ENCODE peak calls at places on chromosome 14, in eight cellular contexts. Y is pancreas, Z is heart left ventricle, N is tibial artery, F is cardiac muscle cell, D is stomach, R is upper lobe of right lung, U is brain microvascular endothelial cell. L is an unnamed sample.

GRCh38 chr14:72513346-72513745 is 380.6 kb downstream of the DPF3 start:
- DNase-seq in D (no peak), Y (no peak), U (no peak), R (no peak), Z (no peak), N (no peak), F (no peak), L (no peak)

GRCh38 chr14:66508846-66509621 is 1.1 kb downstream of the GPHN start:
- DNase-seq in R (peak; percentile 73), U (peak; percentile 25), D (no peak), Z (peak; percentile 28), F (peak; percentile 25), Y (peak; percentile 83), N (peak; percentile 27), L (no peak)

GRCh38 chr14:102622262-102622885 is 29.9 kb downstream of the RCOR1 start:
- DNase-seq in U (no peak), N (no peak), F (peak; percentile 38), D (no peak), Z (peak; percentile 16), Y (no peak), R (no peak), L (no peak)

GRCh38 chr14:73764881-73765280 is 50.7 kb upstream of the PNMA1 start:
- DNase-seq in F (peak; percentile 63), Y (peak; percentile 81), R (peak; percentile 78), D (peak; percentile 83), N (peak; percentile 81), Z (peak; percentile 82), U (no peak), L (no peak)

GRCh38 chr14:28057286-28058011 is 709.1 kb upstream of the FOXG1 start:
- DNase-seq in U (no peak), R (no peak), Z (no peak), F (no peak), Y (no peak), D (no peak), N (no peak), L (no peak)

GRCh38 chr14:59100203-59100602 is 88.3 kb upstream of the DAAM1 start:
- DNase-seq in D (no peak), Y (no peak), U (no peak), F (no peak), N (no peak), R (no peak), Z (no peak), L (no peak)

GRCh38 chr14:83129503-83129902 is 1595.8 kb upstream of the SEL1L start:
- DNase-seq in Y (no peak), Z (no peak), R (no peak), D (no peak), U (no peak), N (no peak), F (no peak), L (no peak)

GRCh38 chr14:101233861-101234587 is 327.3 kb upstream of the DIO3 start:
- DNase-seq in R (no peak), F (no peak), Z (no peak), U (no peak), N (no peak), D (no peak), Y (no peak), L (no peak)

GRCh38 chr14:20400965-20401593 is 12.2 kb downstream of the TEP1 start:
- DNase-seq in Z (no peak), F (no peak), N (no peak), R (no peak), Y (no peak), U (no peak), D (no peak), L (no peak)

GRCh38 chr14:103008768-103009342 is 48.5 kb downstream of the CDC42BPB start:
- DNase-seq in N (no peak), Z (no peak), Y (no peak), F (peak; percentile 58), U (peak; percentile 55), D (peak; percentile 55), R (peak; percentile 52), L (no peak)

GRCh38 chr14:51219473-51220448 is 20.3 kb upstream of the TMX1 start:
- DNase-seq in D (no peak), U (peak; percentile 29), N (no peak), Z (no peak), Y (no peak), F (peak; percentile 65), R (no peak), L (peak; percentile 19)

GRCh38 chr14:100212476-100213333 is 26.2 kb upstream of the YY1 start:
- DNase-seq in F (no peak), Y (no peak), D (no peak), U (no peak), N (no peak), R (no peak), Z (no peak), L (no peak)
- H3K4me3 ChIP-seq in F (no peak overlapping the region), Y (no peak overlapping the region), D (no peak overlapping the region), U (no peak overlapping the region), N (no peak overlapping the region), R (no peak overlapping the region), Z (no peak overlapping the region), L (no peak overlapping the region)

GRCh38 chr14:21861153-21861552 is 187.5 kb upstream of the OR4E1 start:
- DNase-seq in Z (no peak), F (no peak), R (no peak), U (no peak), N (no peak), D (no peak), Y (no peak), L (no peak)

GRCh38 chr14:21863289-21863688 is 189.7 kb upstream of the OR4E1 start:
- DNase-seq in U (no peak), D (no peak), Y (no peak), R (no peak), Z (no peak), F (no peak), N (no peak), L (no peak)

DNA sequence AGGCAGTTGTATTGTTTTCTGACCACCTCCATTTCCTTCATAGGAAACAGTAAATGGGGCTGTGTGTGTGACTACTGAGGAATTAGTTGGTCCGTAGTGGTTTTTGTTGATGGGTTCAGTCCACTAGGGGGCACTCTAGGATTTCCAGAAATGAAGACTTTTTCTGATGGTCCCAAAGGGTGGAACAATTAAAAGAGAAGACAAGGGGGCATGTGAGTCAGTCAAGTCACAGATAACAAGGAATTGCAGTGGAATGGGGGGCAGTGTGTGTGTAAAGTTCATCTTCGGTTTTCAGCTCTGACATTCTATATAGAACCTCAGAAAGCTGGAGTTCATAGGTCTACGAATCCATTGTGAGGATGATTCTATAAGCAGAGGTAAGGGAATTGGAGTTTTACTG is 186.6 kb upstream of the OR4E1 start:
- DNase-seq in D (no peak), N (no peak), Z (no peak), Y (no peak), F (peak; percentile 30), R (no peak), U (peak; percentile 55), L (no peak)
- TF ChIP-seq CTCF in D (no peak), N (no peak), Z (no peak), Y (no peak), F (peak; percentile 53), R (peak; percentile 49), U (peak; percentile 66), L (peak; percentile 21)

GRCh38 chr14:99512110-99512449 is 30.9 kb downstream of the CCNK start:
- DNase-seq in N (no peak), F (no peak), Y (no peak), D (no peak), R (no peak), Z (no peak), U (no peak), L (no peak)

GRCh38 chr14:99514552-99515300 is 33.5 kb downstream of the CCNK start:
- DNase-seq in D (no peak), Y (peak; percentile 74), F (no peak), N (no peak), R (no peak), U (no peak), Z (no peak), L (peak; percentile 3)

GRCh38 chr14:99513946-99514551 is 32.8 kb downstream of the CCNK start:
- DNase-seq in D (peak; percentile 21), Z (no peak), N (no peak), F (no peak), Y (peak; percentile 76), U (no peak), R (no peak), L (peak; percentile 39)

GRCh38 chr14:99512571-99513182 is 31.5 kb downstream of the CCNK start:
- DNase-seq in D (no peak), U (no peak), R (no peak), Z (no peak), F (no peak), N (no peak), Y (no peak), L (no peak)

GRCh38 chr14:99513183-99513694 is 32.0 kb downstream of the CCNK start:
- DNase-seq in Z (no peak), D (no peak), Y (peak; percentile 67), R (no peak), N (no peak), F (no peak), U (no peak), L (peak; percentile 18)
- H3K27ac ChIP-seq in Z (no peak overlapping the region), D (no peak overlapping the region), Y (no peak overlapping the region), R (no peak overlapping the region), N (no peak overlapping the region), F (no peak overlapping the region), U (no peak overlapping the region), L (peak overlapping the region; percentile 93)

GRCh38 chr14:23068792-23069412 is 11.6 kb upstream of the CDH24 start:
- DNase-seq in Y (no peak), Z (peak; percentile 79), D (peak; percentile 84), R (no peak), U (peak; percentile 87), F (peak; percentile 95), N (peak; percentile 75), L (peak; percentile 72)
- H3K4me3 ChIP-seq in Y (no peak overlapping the region), Z (no peak overlapping the region), D (no peak overlapping the region), R (no peak overlapping the region), U (peak overlapping the region; percentile 22), F (no peak overlapping the region), N (no peak overlapping the region), L (no peak overlapping the region)

DNA sequence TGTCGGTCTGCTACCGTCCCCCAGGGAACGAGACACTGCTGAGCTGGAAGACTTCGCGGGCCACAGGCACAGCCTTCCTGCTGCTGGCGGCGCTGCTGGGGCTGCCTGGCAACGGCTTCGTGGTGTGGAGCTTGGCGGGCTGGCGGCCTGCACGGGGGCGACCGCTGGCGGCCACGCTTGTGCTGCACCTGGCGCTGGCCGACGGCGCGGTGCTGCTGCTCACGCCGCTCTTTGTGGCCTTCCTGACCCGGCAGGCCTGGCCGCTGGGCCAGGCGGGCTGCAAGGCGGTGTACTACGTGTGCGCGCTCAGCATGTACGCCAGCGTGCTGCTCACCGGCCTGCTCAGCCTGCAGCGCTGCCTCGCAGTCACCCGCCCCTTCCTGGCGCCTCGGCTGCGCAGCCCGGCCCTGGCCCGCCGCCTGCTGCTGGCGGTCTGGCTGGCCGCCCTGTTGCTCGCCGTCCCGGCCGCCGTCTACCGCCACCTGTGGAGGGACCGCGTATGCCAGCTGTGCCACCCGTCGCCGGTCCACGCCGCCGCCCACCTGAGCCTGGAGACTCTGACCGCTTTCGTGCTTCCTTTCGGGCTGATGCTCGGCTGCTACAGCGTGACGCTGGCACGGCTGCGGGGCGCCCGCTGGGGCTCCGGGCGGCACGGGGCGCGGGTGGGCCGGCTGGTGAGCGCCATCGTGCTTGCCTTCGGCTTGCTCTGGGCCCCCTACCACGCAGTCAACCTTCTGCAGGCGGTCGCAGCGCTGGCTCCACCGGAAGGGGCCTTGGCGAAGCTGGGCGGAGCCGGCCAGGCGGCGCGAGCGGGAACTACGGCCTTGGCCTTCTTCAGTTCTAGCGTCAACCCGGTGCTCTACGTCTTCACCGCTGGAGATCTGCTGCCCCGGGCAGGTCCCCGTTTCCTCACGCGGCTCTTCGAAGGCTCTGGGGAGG is at the start of gene LTB4R:
- DNase-seq in D (peak; percentile 86), N (peak; percentile 52), R (peak; percentile 90), F (peak; percentile 88), Z (peak; percentile 78), U (peak; percentile 36), Y (peak; percentile 94), L (peak; percentile 77)
- TF ChIP-seq CTCF in D (no peak), N (peak; percentile 48), R (peak; percentile 46), F (peak; percentile 28), Z (peak; percentile 10), U (peak; percentile 10), Y (no peak), L (peak; percentile 63)

L was measured in dorsolateral prefrontal cortex.